ENCODE peak calls at places on chromosomes 5 and 9, in six cellular contexts. One of them, this sample, is unnamed.

GRCh38 chr5:146475190-146475801 is 28.2 kb downstream of the TCERG1 start:
- DNase-seq in GM04504: no peak
- DNase-seq in amygdala: no peak
- DNase-seq in hypothalamus: no peak
- DNase-seq in NCI-H524: no peak
- DNase-seq in Kasumi-1: no peak
- DNase-seq in this sample: no peak

GRCh38 chr9:73911814-73912213 is 585.3 kb upstream of the RORB start:
- DNase-seq in GM04504: no peak
- DNase-seq in amygdala: no peak
- DNase-seq in hypothalamus: no peak
- DNase-seq in NCI-H524: no peak
- DNase-seq in Kasumi-1: no peak
- DNase-seq in this sample: no peak

GRCh38 chr9:34611251-34611810 is 566 bp downstream of the RPP25L start:
- DNase-seq in GM04504: no peak
- DNase-seq in amygdala: no peak
- DNase-seq in hypothalamus: no peak
- DNase-seq in NCI-H524: peak
- DNase-seq in Kasumi-1: no peak
- DNase-seq in this sample: no peak

GRCh38 chr9:114721491-114722362 is 39.7 kb upstream of the TEX48 start:
- DNase-seq in GM04504: peak
- DNase-seq in amygdala: no peak
- DNase-seq in hypothalamus: no peak
- DNase-seq in NCI-H524: no peak
- DNase-seq in Kasumi-1: no peak
- DNase-seq in this sample: no peak

GRCh38 chr5:170338933-170339779 is 41.6 kb upstream of the LCP2 start:
- DNase-seq in GM04504: no peak
- DNase-seq in amygdala: no peak
- DNase-seq in hypothalamus: no peak
- DNase-seq in NCI-H524: no peak
- DNase-seq in Kasumi-1: peak
- DNase-seq in this sample: no peak

GRCh38 chr9:124694394-124695279 is 76.5 kb downstream of the NR6A1 start:
- DNase-seq in GM04504: no peak
- DNase-seq in amygdala: no peak
- DNase-seq in hypothalamus: no peak
- DNase-seq in NCI-H524: no peak
- DNase-seq in Kasumi-1: no peak
- DNase-seq in this sample: no peak

GRCh38 chr5:174501461-174502069 is 222.8 kb upstream of the MSX2 start:
- DNase-seq in GM04504: no peak
- DNase-seq in amygdala: no peak
- DNase-seq in hypothalamus: no peak
- DNase-seq in NCI-H524: no peak
- DNase-seq in Kasumi-1: no peak
- DNase-seq in this sample: no peak

GRCh38 chr9:89360465-89360864 is 42.2 kb downstream of the SECISBP2 start:
- DNase-seq in GM04504: no peak
- DNase-seq in amygdala: no peak
- DNase-seq in hypothalamus: no peak
- DNase-seq in NCI-H524: no peak
- DNase-seq in Kasumi-1: no peak
- DNase-seq in this sample: no peak

GRCh38 chr5:175718401-175719108 is 60.7 kb downstream of the HRH2 start:
- DNase-seq in GM04504: no peak
- DNase-seq in amygdala: no peak
- DNase-seq in hypothalamus: no peak
- DNase-seq in NCI-H524: peak
- DNase-seq in Kasumi-1: peak
- DNase-seq in this sample: no peak

GRCh38 chr5:74409737-74410136 is 230.8 kb downstream of the ENC1 start:
- DNase-seq in GM04504: no peak
- DNase-seq in amygdala: no peak
- DNase-seq in hypothalamus: no peak
- DNase-seq in NCI-H524: no peak
- DNase-seq in Kasumi-1: no peak
- DNase-seq in this sample: no peak

GRCh38 chr9:109907400-109907799 is 127.4 kb downstream of the PALM2AKAP2 start:
- DNase-seq in GM04504: no peak
- DNase-seq in amygdala: no peak
- DNase-seq in hypothalamus: no peak
- DNase-seq in NCI-H524: no peak
- DNase-seq in Kasumi-1: no peak
- DNase-seq in this sample: no peak

GRCh38 chr9:133686642-133687575 is 50.7 kb downstream of the DBH start:
- DNase-seq in GM04504: no peak
- DNase-seq in amygdala: no peak
- DNase-seq in hypothalamus: no peak
- DNase-seq in NCI-H524: peak
- DNase-seq in Kasumi-1: no peak
- DNase-seq in this sample: peak

GRCh38 chr5:94705427-94705826 is 87.0 kb downstream of the SLF1 start:
- DNase-seq in GM04504: no peak
- DNase-seq in amygdala: no peak
- DNase-seq in hypothalamus: no peak
- DNase-seq in NCI-H524: peak
- DNase-seq in Kasumi-1: no peak
- DNase-seq in this sample: no peak

GRCh38 chr9:114276908-114277821 is 45.7 kb upstream of the ORM1 start:
- DNase-seq in GM04504: peak
- DNase-seq in amygdala: no peak
- DNase-seq in hypothalamus: no peak
- DNase-seq in NCI-H524: no peak
- DNase-seq in Kasumi-1: no peak
- DNase-seq in this sample: no peak

GRCh38 chr5:10634562-10634961 is 70.7 kb downstream of the ANKRD33B start:
- DNase-seq in GM04504: no peak
- DNase-seq in amygdala: no peak
- DNase-seq in hypothalamus: no peak
- DNase-seq in NCI-H524: no peak
- DNase-seq in Kasumi-1: no peak
- DNase-seq in this sample: no peak

GRCh38 chr5:177984565-177985166 is 11.4 kb downstream of the PROP1 start:
- DNase-seq in GM04504: no peak
- DNase-seq in amygdala: no peak
- DNase-seq in hypothalamus: no peak
- DNase-seq in NCI-H524: no peak
- DNase-seq in Kasumi-1: no peak
- DNase-seq in this sample: no peak

GRCh38 chr9:708556-709432 is 132.7 kb upstream of the DMRT1 start:
- DNase-seq in GM04504: no peak
- DNase-seq in amygdala: no peak
- DNase-seq in hypothalamus: no peak
- DNase-seq in NCI-H524: no peak
- DNase-seq in Kasumi-1: no peak
- DNase-seq in this sample: no peak

GRCh38 chr5:59025734-59026133 is 442.9 kb downstream of the RAB3C start:
- DNase-seq in GM04504: no peak
- DNase-seq in amygdala: no peak
- DNase-seq in hypothalamus: no peak
- DNase-seq in NCI-H524: no peak
- DNase-seq in Kasumi-1: no peak
- DNase-seq in this sample: no peak

GRCh38 chr5:17316973-17317459 is 99.6 kb downstream of the BASP1 start:
- DNase-seq in GM04504: no peak
- DNase-seq in amygdala: no peak
- DNase-seq in hypothalamus: no peak
- DNase-seq in NCI-H524: no peak
- DNase-seq in Kasumi-1: peak
- DNase-seq in this sample: no peak

GRCh38 chr9:127915801-127916664 is 808 bp downstream of the ST6GALNAC4 start:
- DNase-seq in GM04504: no peak
- DNase-seq in amygdala: no peak
- DNase-seq in hypothalamus: no peak
- DNase-seq in NCI-H524: peak
- DNase-seq in Kasumi-1: no peak
- DNase-seq in this sample: no peak